ENCODE peak calls at places on chromosome 17, in ten cellular contexts. V, N, Z, E, M, U, Q, J, B and C are unnamed samples.
A peak's percentile ranks its signal among the peaks of the same experiment; 100 is the strongest.

GRCh38 chr17:70636517-70637133 is 467.3 kb downstream of the KCNJ2 start:
- DNase-seq in J (no peak), B (no peak), Z (no peak), V (no peak), N (peak; percentile 51), E (no peak), Q (no peak), U (peak; percentile 46), M (peak; percentile 65), C (peak; percentile 13)

GRCh38 chr17:31672161-31672819 is 186.8 kb downstream of the COPRS start:
- DNase-seq in V (no peak), Q (no peak), U (no peak), N (no peak), J (no peak), E (no peak), Z (no peak), M (no peak), B (no peak), C (no peak)

GRCh38 chr17:8153957-8154607 is 1.9 kb upstream of the PER1 start:
- DNase-seq in E (peak; percentile 97), V (peak; percentile 65), Q (peak; percentile 97), B (peak; percentile 76), M (peak; percentile 96), J (peak; percentile 94), U (peak; percentile 98), N (peak; percentile 92), Z (peak; percentile 54), C (peak; percentile 69)

GRCh38 chr17:81941484-81942166 is 4.5 kb upstream of the PYCR1 start:
- DNase-seq in M (peak; percentile 75), E (no peak), Q (peak; percentile 37), N (no peak), Z (no peak), V (no peak), U (no peak), B (no peak), J (no peak), C (no peak)

GRCh38 chr17:75487351-75488070 is 27.8 kb downstream of the CASKIN2 start:
- DNase-seq in U (no peak), M (no peak), J (no peak), V (peak; percentile 80), E (no peak), Q (no peak), B (peak; percentile 77), Z (no peak), N (no peak), C (peak; percentile 60)

GRCh38 chr17:3557768-3558583 is at the start of gene TRPV3:
- DNase-seq in E (no peak), Z (no peak), M (no peak), V (no peak), N (no peak), B (peak; percentile 77), Q (no peak), U (no peak), J (no peak), C (peak; percentile 87)

GRCh38 chr17:38875477-38876080 is 5.7 kb downstream of the LASP1 start:
- DNase-seq in E (no peak), V (no peak), N (no peak), U (no peak), J (no peak), Z (no peak), B (no peak), Q (no peak), M (no peak), C (no peak)

GRCh38 chr17:67620636-67621035 is 97.1 kb upstream of the NOL11 start:
- DNase-seq in B (no peak), U (no peak), Z (no peak), E (no peak), Q (no peak), N (no peak), J (no peak), M (no peak), V (no peak), C (no peak)

GRCh38 chr17:77527836-77528505 is 387.2 kb downstream of the SEC14L1 start:
- DNase-seq in B (no peak), Q (peak; percentile 28), E (no peak), M (no peak), J (no peak), Z (no peak), U (no peak), N (no peak), V (no peak), C (no peak)

GRCh38 chr17:48490391-48491026 is 40.3 kb downstream of the HOXB1 start:
- DNase-seq in E (no peak), B (no peak), Q (no peak), N (no peak), Z (no peak), J (no peak), V (no peak), U (no peak), M (no peak), C (no peak)

GRCh38 chr17:31907342-31907975 is 6.0 kb upstream of the UTP6 start:
- DNase-seq in B (no peak), N (peak; percentile 36), Q (no peak), E (peak; percentile 40), V (no peak), J (no peak), U (peak; percentile 70), M (no peak), Z (no peak), C (no peak)

GRCh38 chr17:66468241-66469087 is 166.1 kb downstream of the PRKCA start:
- DNase-seq in U (peak; percentile 26), J (no peak), E (no peak), M (peak; percentile 40), Q (peak; percentile 26), V (peak; percentile 97), N (peak; percentile 78), B (no peak), Z (no peak), C (no peak)

GRCh38 chr17:74605361-74605760 is 13.3 kb upstream of the CD300LD start:
- DNase-seq in M (no peak), N (peak; percentile 87), Z (no peak), V (no peak), Q (peak; percentile 58), E (no peak), B (no peak), J (peak; percentile 14), U (peak; percentile 41), C (no peak)

GRCh38 chr17:22337467-22337866 is 645.1 kb downstream of the KCNJ18 start:
- DNase-seq in V (no peak), N (no peak), Z (no peak), M (no peak), J (no peak), U (no peak), E (no peak), B (no peak), Q (no peak), C (no peak)

GRCh38 chr17:17419621-17420020 is 57.2 kb upstream of the MED9 start:
- DNase-seq in M (no peak), N (no peak), V (no peak), B (no peak), E (no peak), Q (peak; percentile 47), Z (no peak), U (no peak), J (no peak), C (no peak)

GRCh38 chr17:38572665-38573365 is 32.9 kb downstream of the SRCIN1 start:
- DNase-seq in M (peak; percentile 77), Q (peak; percentile 73), J (no peak), N (no peak), B (peak; percentile 90), V (no peak), U (no peak), Z (peak; percentile 51), E (no peak), C (peak; percentile 52)

GRCh38 chr17:75501378-75502071 is 13.8 kb downstream of the CASKIN2 start:
- DNase-seq in E (no peak), Z (no peak), J (no peak), N (no peak), B (no peak), V (no peak), Q (peak; percentile 70), U (no peak), M (no peak), C (no peak)

GRCh38 chr17:73240561-73240960 is 21.1 kb downstream of the CPSF4L start:
- DNase-seq in M (no peak), U (no peak), B (no peak), Q (no peak), E (no peak), V (no peak), N (no peak), Z (no peak), J (no peak), C (no peak)

GRCh38 chr17:75872434-75873351 is 5.7 kb downstream of the TRIM47 start:
- DNase-seq in Z (no peak), J (peak; percentile 62), N (peak; percentile 81), U (peak; percentile 63), Q (no peak), E (no peak), M (peak; percentile 68), B (peak; percentile 29), V (no peak), C (no peak)

GRCh38 chr17:66952031-66952524 is 12.4 kb upstream of the CACNG4 start:
- DNase-seq in M (peak; percentile 64), E (no peak), Q (no peak), J (peak; percentile 32), B (no peak), V (no peak), U (peak; percentile 97), Z (no peak), N (peak; percentile 98), C (no peak)